ENCODE peak calls at places on chromosomes 12 and 14, in seven cellular contexts. L is EH, K is pancreas, M is NCI-H2081, O is EL, E is type B pancreatic cell, Z is psoas muscle. F is an unnamed sample.
A peak's percentile ranks its signal among the peaks of the same experiment; 100 is the strongest.

GRCh38 chr12:100827901-100828520 is 33.4 kb downstream of the ANO4 start:
- DNase-seq in M (peak; percentile 44), Z (no peak), E (no peak), K (no peak), L (peak; percentile 62), O (peak; percentile 44), F (peak; percentile 53)

GRCh38 chr12:121388421-121388981 is 11.4 kb upstream of the RNF34 start:
- DNase-seq in L (peak; percentile 92), M (no peak), E (no peak), Z (no peak), O (peak; percentile 81), K (no peak), F (peak; percentile 79)

GRCh38 chr14:37625597-37626595 is 30.5 kb downstream of the TTC6 start:
- DNase-seq in M (no peak), E (no peak), Z (no peak), O (no peak), K (no peak), L (no peak), F (peak; percentile 22)

GRCh38 chr14:61112506-61112905 is 131.5 kb downstream of the SLC38A6 start:
- DNase-seq in L (no peak), K (no peak), M (no peak), O (no peak), E (no peak), Z (no peak), F (no peak)

GRCh38 chr12:128337456-128338160 is 70.6 kb downstream of the TMEM132C start:
- DNase-seq in O (no peak), L (no peak), E (no peak), M (no peak), Z (no peak), K (no peak), F (no peak)

GRCh38 chr14:98218213-98218612 is 1053.8 kb downstream of the BCL11B start:
- DNase-seq in K (no peak), E (no peak), O (no peak), L (no peak), Z (no peak), M (no peak), F (no peak)

GRCh38 chr14:67137744-67138371 is 51.4 kb upstream of the GARIN2 start:
- DNase-seq in O (peak; percentile 18), M (peak; percentile 3), L (peak; percentile 20), E (no peak), Z (no peak), K (no peak), F (peak; percentile 22)

GRCh38 chr14:89029961-89030694 is 205.7 kb downstream of the TTC8 start:
- DNase-seq in Z (no peak), O (no peak), M (no peak), L (no peak), E (no peak), K (no peak), F (no peak)

GRCh38 chr14:103460415-103460814 is 62.2 kb downstream of the CKB start:
- DNase-seq in L (no peak), M (no peak), K (no peak), O (no peak), E (no peak), Z (no peak), F (no peak)

GRCh38 chr14:67515386-67516079 is 17.6 kb upstream of the PLEKHH1 start:
- DNase-seq in Z (peak; percentile 49), O (peak; percentile 45), L (peak; percentile 35), K (peak; percentile 74), M (no peak), E (no peak), F (no peak)

GRCh38 chr12:124747426-124748161 is 116.1 kb downstream of the SCARB1 start:
- DNase-seq in M (no peak), L (peak; percentile 85), O (peak; percentile 80), K (no peak), Z (no peak), E (no peak), F (peak; percentile 92)

GRCh38 chr12:24839268-24839791 is 109.6 kb downstream of the BCAT1 start:
- DNase-seq in Z (no peak), M (no peak), O (no peak), E (no peak), L (peak; percentile 33), K (no peak), F (peak; percentile 51)

GRCh38 chr12:64714551-64714968 is 44.6 kb downstream of the GNS start:
- DNase-seq in M (no peak), Z (no peak), E (no peak), L (no peak), K (no peak), O (no peak), F (no peak)

GRCh38 chr12:79546461-79547043 is 144.2 kb downstream of the PAWR start:
- DNase-seq in Z (no peak), M (no peak), O (peak; percentile 58), L (peak; percentile 76), E (no peak), K (no peak), F (no peak)

GRCh38 chr14:99524804-99525698 is 43.8 kb downstream of the CCNK start:
- DNase-seq in L (peak; percentile 71), M (no peak), E (no peak), O (peak; percentile 73), K (no peak), Z (peak; percentile 45), F (peak; percentile 33)

GRCh38 chr14:91367173-91368171 is 50.1 kb downstream of the CCDC88C start:
- DNase-seq in M (no peak), L (no peak), K (no peak), Z (no peak), E (no peak), O (peak; percentile 29), F (peak; percentile 81)

GRCh38 chr14:53772936-53773335 is 183.7 kb downstream of the BMP4 start:
- DNase-seq in L (no peak), O (no peak), K (no peak), E (no peak), Z (no peak), M (no peak), F (no peak)

GRCh38 chr12:92070864-92071445 is 74.7 kb downstream of the BTG1 start:
- DNase-seq in L (peak; percentile 49), E (no peak), M (no peak), Z (no peak), K (no peak), O (no peak), F (peak; percentile 86)

GRCh38 chr14:72553161-72553560 is 340.7 kb downstream of the DPF3 start:
- DNase-seq in E (no peak), M (no peak), Z (no peak), O (no peak), K (no peak), L (no peak), F (no peak)

GRCh38 chr14:100677152-100677924 is 49.4 kb upstream of the DLK1 start:
- DNase-seq in Z (peak; percentile 70), E (no peak), K (no peak), O (peak; percentile 31), M (no peak), L (peak; percentile 58), F (peak; percentile 18)

GRCh38 chr14:59919582-59920377 is at the start of gene LRRC9:
- DNase-seq in L (no peak), K (peak; percentile 75), O (peak; percentile 3), M (no peak), Z (peak; percentile 49), E (peak; percentile 85), F (peak; percentile 43)

GRCh38 chr12:55931780-55932545 is 1.0 kb downstream of the DGKA start:
- DNase-seq in L (peak; percentile 56), E (no peak), O (peak; percentile 44), Z (peak; percentile 64), K (peak; percentile 80), M (peak; percentile 26), F (no peak)